ENCODE peak calls at places on chromosomes 13 and 19, in ten cellular contexts. K, J, O, H, V, E, X, F, S and A are unnamed samples.

GRCh38 chr19:29504454-29504853 is 21.3 kb upstream of the VSTM2B start:
- DNase-seq in H (no peak), K (no peak), O (no peak), V (no peak), F (no peak), J (no peak), S (no peak), E (no peak), X (no peak), A (no peak)

GRCh38 chr19:27744926-27745844 is 1467.8 kb downstream of the UQCRFS1 start:
- DNase-seq in E (no peak), H (no peak), V (no peak), F (no peak), S (no peak), K (no peak), J (no peak), O (no peak), X (no peak), A (no peak)

GRCh38 chr13:60572003-60572792 is 175.2 kb downstream of the TDRD3 start:
- DNase-seq in F (peak; percentile 63), X (peak; percentile 91), J (no peak), K (no peak), E (no peak), O (no peak), S (peak; percentile 58), V (no peak), H (no peak), A (peak; percentile 47)

GRCh38 chr13:21014666-21015170 is 46.7 kb downstream of the LATS2 start:
- DNase-seq in F (peak; percentile 88), H (peak; percentile 68), V (peak; percentile 27), K (no peak), S (peak; percentile 78), X (no peak), J (no peak), O (no peak), E (no peak), A (peak; percentile 69)

GRCh38 chr19:52622261-52622660 is 15.9 kb downstream of the ZNF83 start:
- DNase-seq in E (no peak), K (no peak), H (no peak), V (no peak), X (no peak), S (no peak), O (peak; percentile 9), J (no peak), F (no peak), A (no peak)

GRCh38 chr13:93740334-93740733 is 513.7 kb downstream of the GPC6 start:
- DNase-seq in E (no peak), H (no peak), J (no peak), K (no peak), S (no peak), O (no peak), V (no peak), F (no peak), X (no peak), A (no peak)

GRCh38 chr19:1555802-1556638 is 12.1 kb downstream of the MEX3D start:
- DNase-seq in V (no peak), H (no peak), J (no peak), F (no peak), S (no peak), X (no peak), K (no peak), O (no peak), E (no peak), A (no peak)

GRCh38 chr13:113991676-113992179 is 17.9 kb upstream of the C13orf46 start:
- DNase-seq in J (no peak), H (no peak), E (peak; percentile 0), S (no peak), V (no peak), F (no peak), X (no peak), O (no peak), K (no peak), A (no peak)

GRCh38 chr13:102400619-102401125 is 1.2 kb downstream of the FGF14 start:
- DNase-seq in S (no peak), X (peak; percentile 23), H (peak; percentile 29), K (no peak), F (peak; percentile 3), O (no peak), J (no peak), V (peak; percentile 35), E (no peak), A (no peak)

GRCh38 chr13:43815204-43815603 is 28.4 kb upstream of the ENOX1 start:
- DNase-seq in S (peak; percentile 88), H (no peak), F (peak; percentile 94), E (no peak), V (no peak), O (peak; percentile 44), X (peak; percentile 10), K (no peak), J (no peak), A (peak; percentile 69)

GRCh38 chr19:55491546-55492360 is 3.5 kb downstream of the SSC5D start:
- DNase-seq in S (no peak), E (no peak), F (no peak), V (no peak), X (no peak), H (no peak), K (no peak), J (no peak), O (no peak), A (no peak)

DNA sequence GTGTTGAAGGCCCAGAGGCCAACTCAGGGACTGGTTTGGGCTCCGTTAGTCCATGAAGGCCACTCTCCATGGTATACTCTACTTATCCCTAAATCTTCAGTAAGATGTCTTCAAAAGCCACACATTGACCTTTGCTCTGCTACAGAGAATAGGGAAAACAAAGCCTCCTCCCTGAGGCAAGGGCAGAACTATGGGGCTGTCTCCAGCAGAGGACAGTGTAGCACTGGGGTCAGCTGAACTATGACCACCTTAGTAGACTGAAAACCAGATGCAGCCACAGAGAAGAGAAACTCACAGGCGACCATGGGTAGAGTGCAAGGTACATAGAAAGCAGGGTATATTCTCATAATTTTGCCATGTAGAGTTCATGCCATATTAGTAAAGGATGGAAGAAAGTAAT is 587.4 kb downstream of the LMO7 start:
- DNase-seq in V (no peak), F (peak; percentile 11), S (no peak), J (no peak), E (no peak), H (no peak), K (no peak), O (no peak), X (no peak), A (no peak)
- TF ChIP-seq CTCF in V (no peak), F (peak; percentile 34), S (no peak), J (peak; percentile 11), E (no peak), H (no peak), K (no peak), O (peak; percentile 21), X (no peak), A (peak; percentile 29)

GRCh38 chr13:36436811-36437210 is 4.5 kb downstream of the CCNA1 start:
- DNase-seq in F (no peak), S (no peak), E (no peak), X (no peak), V (no peak), H (no peak), K (no peak), J (peak; percentile 58), O (no peak), A (no peak)

DNA sequence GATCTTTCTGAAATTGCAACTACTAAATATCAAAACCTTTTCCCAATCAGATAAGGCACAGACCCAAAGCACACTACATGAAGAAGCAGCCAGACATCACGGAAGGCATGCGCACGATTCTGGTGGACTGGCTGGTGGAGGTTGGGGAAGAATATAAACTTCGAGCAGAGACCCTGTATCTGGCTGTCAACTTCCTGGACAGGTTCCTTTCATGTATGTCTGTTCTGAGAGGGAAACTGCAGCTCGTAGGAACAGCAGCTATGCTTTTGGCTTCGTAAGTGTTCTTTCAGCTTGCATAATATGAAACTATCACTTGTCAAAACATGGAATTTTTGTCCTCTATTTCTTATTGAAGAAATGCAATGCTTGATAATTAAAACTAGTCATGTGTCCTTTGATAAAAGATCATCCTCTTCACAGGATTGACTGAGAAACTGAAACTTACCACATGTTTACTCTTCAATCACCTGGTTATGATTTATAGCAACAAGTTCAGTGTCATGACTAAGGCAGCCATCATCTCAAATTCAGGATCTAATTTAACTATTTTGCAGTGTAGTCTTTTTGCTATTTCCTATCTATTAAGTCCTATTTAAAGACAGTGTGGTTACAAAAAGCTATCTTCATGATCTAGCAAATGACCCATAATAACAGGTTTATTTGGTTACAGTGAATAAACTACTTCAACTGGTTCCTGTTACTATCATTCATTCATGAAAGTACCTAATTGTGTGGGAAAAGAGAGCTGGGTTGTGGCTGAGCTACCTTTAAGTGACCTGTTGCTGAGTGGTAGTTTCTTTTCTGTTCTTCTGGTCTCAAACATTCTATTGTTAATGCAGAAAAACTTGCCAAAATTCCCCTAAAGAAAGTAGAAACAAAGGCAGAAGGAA is 6.5 kb downstream of the CCNA1 start:
- DNase-seq in F (no peak), E (no peak), O (no peak), S (no peak), J (peak; percentile 12), H (no peak), V (no peak), X (peak; percentile 48), K (no peak), A (no peak)
- TF ChIP-seq CTCF in F (no peak), E (no peak), O (no peak), S (no peak), J (no peak), H (no peak), V (no peak), X (no peak), K (no peak), A (no peak)

GRCh38 chr13:98653471-98653985 is 76.6 kb upstream of the STK24 start:
- DNase-seq in S (peak; percentile 79), O (peak; percentile 89), K (peak; percentile 85), H (peak; percentile 68), J (peak; percentile 67), E (peak; percentile 60), V (peak; percentile 89), F (peak; percentile 77), X (peak; percentile 80), A (peak; percentile 66)
- TF ChIP-seq CTCF in S (peak; percentile 96), O (peak; percentile 92), K (peak; percentile 94), H (peak; percentile 88), J (peak; percentile 78), E (peak; percentile 95), V (peak; percentile 86), F (peak; percentile 94), X (peak; percentile 88), A (peak; percentile 91)

GRCh38 chr13:110293037-110293436 is 13.9 kb downstream of the COL4A1 start:
- DNase-seq in F (no peak), O (no peak), E (no peak), J (no peak), V (no peak), H (no peak), K (no peak), X (no peak), S (no peak), A (no peak)

GRCh38 chr13:110293649-110294048 is 13.3 kb downstream of the COL4A1 start:
- DNase-seq in O (no peak), H (no peak), S (no peak), E (no peak), J (no peak), X (no peak), V (no peak), F (no peak), K (no peak), A (no peak)

GRCh38 chr13:110297011-110297410 is 9.9 kb downstream of the COL4A1 start:
- DNase-seq in F (no peak), X (no peak), O (no peak), K (no peak), H (no peak), S (no peak), V (no peak), E (no peak), J (no peak), A (no peak)

GRCh38 chr13:110294146-110294545 is 12.8 kb downstream of the COL4A1 start:
- DNase-seq in K (no peak), X (no peak), V (no peak), J (no peak), H (no peak), S (peak; percentile 87), F (peak; percentile 45), E (no peak), O (no peak), A (no peak)

GRCh38 chr13:110294624-110295023 is 12.3 kb downstream of the COL4A1 start:
- DNase-seq in F (no peak), J (no peak), S (no peak), H (no peak), E (no peak), X (no peak), V (no peak), O (no peak), K (no peak), A (no peak)
- TF ChIP-seq CTCF in F (no peak), J (no peak), S (no peak), H (no peak), E (no peak), X (no peak), V (no peak), O (no peak), K (no peak), A (no peak)